ENCODE peak calls at places on chromosome 18, in four cellular contexts. Z, D, J and B are unnamed samples.

GRCh38 chr18:63586431-63586830 is 712 bp upstream of the SERPINB13 start:
- DNase-seq in Z (no peak), D (no peak), J (no peak), B (no peak)

GRCh38 chr18:34492652-34493051 is 217.4 kb upstream of the DTNA start:
- DNase-seq in Z (peak), D (no peak), J (no peak), B (no peak)

GRCh38 chr18:79056827-79057367 is 12.3 kb upstream of the ATP9B start:
- DNase-seq in Z (no peak), D (no peak), J (no peak), B (no peak)

GRCh38 chr18:55573386-55573785 is 14.6 kb downstream of the TCF4 start:
- DNase-seq in Z (no peak), D (no peak), J (no peak), B (peak)

GRCh38 chr18:26746284-26747130 is 119.0 kb downstream of the AQP4 start:
- DNase-seq in Z (peak), D (no peak), J (no peak), B (no peak)

GRCh38 chr18:48164701-48165100 is 234.2 kb upstream of the SMAD2 start:
- DNase-seq in Z (no peak), D (no peak), J (no peak), B (no peak)

GRCh38 chr18:55544028-55544427 is 44.0 kb downstream of the TCF4 start:
- DNase-seq in Z (no peak), D (no peak), J (no peak), B (no peak)

GRCh38 chr18:49168970-49169619 is 218.3 kb upstream of the SMAD7 start:
- DNase-seq in Z (peak), D (no peak), J (peak), B (no peak)

GRCh38 chr18:51110073-51110797 is 80.2 kb downstream of the SMAD4 start:
- DNase-seq in Z (peak), D (peak), J (no peak), B (peak)

GRCh38 chr18:59699750-59700534 is 2.7 kb upstream of the CCBE1 start:
- DNase-seq in Z (no peak), D (no peak), J (no peak), B (no peak)

GRCh38 chr18:41872206-41872605 is 82.8 kb upstream of the PIK3C3 start:
- DNase-seq in Z (no peak), D (no peak), J (no peak), B (no peak)

GRCh38 chr18:54434453-54434852 is 76.7 kb downstream of the C18orf54 start:
- DNase-seq in Z (no peak), D (no peak), J (no peak), B (no peak)

DNA sequence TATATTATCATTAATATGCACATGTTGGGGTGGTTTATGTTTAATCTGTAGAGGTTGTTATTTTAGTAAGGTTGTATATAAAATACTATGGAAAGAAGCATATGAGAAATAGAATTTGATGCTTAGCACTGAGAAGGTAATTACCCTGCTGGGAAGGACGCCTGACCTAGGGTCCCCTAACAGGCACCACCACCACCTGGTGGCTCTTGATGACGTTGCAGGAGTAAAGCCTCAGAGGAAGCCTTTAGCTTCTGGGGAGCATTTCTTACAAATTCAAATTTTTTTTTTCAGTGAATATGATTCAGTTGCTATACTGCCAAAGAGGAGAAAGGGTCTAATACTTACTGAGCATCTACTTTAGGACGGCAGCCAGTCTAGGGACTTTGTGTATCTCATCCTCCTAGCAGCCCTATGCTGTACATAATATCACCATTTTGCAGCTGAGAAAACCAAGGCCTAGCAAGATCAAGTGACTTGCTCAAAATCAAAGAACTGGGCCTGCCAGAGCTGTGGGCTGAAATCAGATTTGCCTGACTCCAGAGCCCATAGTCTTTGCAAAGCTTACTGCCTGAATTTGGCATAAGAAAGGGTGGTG is 78.7 kb upstream of the GAREM1 start:
- DNase-seq in Z (peak), D (peak), J (no peak), B (peak)
- TF ChIP-seq CBFB in Z (no peak), D (no peak), J (no peak), B (no peak)

DNA sequence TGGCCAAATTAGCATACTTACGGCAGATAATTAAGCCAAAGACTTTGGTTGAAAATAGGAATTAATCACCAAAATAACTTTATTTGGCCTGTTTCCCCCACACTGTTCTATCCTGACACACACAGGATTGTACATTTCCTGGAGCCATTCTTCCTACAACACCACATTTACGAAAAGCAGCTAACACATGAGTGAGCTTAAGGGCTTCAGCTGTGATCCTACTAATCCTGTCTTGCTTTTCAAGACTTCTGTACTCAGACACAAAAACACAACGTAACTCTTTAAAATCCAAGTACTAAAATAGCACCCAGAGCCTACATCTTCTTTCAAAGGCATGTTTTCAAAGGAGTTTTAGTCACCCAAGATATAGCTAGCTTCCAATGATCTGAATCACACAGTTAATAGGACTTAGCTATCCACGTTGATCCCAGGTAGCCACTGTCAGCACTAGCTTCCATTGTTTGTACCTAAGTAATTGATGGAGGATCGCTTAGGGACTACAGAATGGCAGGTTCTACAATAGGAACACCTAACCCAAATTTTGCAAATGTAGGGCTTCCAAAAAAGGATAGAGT is 42.8 kb upstream of the TTC39C start:
- DNase-seq in Z (no peak), D (no peak), J (no peak), B (no peak)
- TF ChIP-seq CBFB in Z (no peak), D (no peak), J (no peak), B (no peak)

GRCh38 chr18:22378672-22379282 is 38.9 kb downstream of the CTAGE1 start:
- DNase-seq in Z (peak), D (peak), J (no peak), B (peak)
- TF ChIP-seq CBFB in Z (no peak), D (no peak), J (no peak), B (no peak)

GRCh38 chr18:68940039-68940438 is 142.2 kb downstream of the CCDC102B start:
- DNase-seq in Z (no peak), D (no peak), J (no peak), B (no peak)
- TF ChIP-seq CBFB in Z (no peak), D (no peak), J (no peak), B (no peak)

DNA sequence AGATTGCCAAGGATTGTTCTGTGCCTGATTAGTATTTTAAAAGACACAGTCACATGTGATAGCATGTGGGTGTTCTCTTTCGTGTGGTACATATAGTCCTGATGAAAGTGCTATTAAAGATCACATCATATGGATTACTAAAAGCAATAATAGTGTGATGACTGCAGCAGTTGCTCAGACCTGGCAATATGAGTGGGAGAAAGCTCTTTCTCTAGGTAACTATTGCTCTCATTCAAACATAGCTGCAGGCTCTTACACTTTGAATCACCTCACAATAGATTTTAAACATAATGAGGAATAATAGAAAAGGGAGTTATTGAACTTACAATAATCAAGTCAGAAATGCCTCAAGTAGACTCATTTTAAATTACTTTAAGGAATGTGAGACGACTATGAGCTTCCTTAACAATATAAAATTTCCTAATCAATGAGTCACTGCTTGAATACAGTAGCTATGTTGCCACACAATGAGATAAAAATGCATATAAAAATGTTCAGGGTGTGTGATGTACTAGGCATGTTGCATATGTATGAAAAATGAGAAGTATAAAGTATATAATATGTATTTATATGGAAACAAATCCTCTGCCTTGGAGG is 452.1 kb downstream of the TMX3 start:
- DNase-seq in Z (no peak), D (no peak), J (no peak), B (no peak)
- TF ChIP-seq CBFB in Z (no peak), D (no peak), J (no peak), B (no peak)

GRCh38 chr18:72086421-72086820 is 457.7 kb downstream of the CBLN2 start:
- DNase-seq in Z (peak), D (peak), J (no peak), B (no peak)
- TF ChIP-seq CBFB in Z (no peak), D (no peak), J (no peak), B (no peak)

GRCh38 chr18:9020221-9020620 is 82.3 kb upstream of the NDUFV2 start:
- DNase-seq in Z (no peak), D (no peak), J (no peak), B (no peak)
- TF ChIP-seq CBFB in Z (no peak), D (no peak), J (no peak), B (no peak)

GRCh38 chr18:44729631-44730101 is 49.0 kb downstream of the SETBP1 start:
- DNase-seq in Z (no peak), D (peak), J (no peak), B (no peak)
- TF ChIP-seq CBFB in Z (no peak), D (no peak), J (no peak), B (no peak)

DNA sequence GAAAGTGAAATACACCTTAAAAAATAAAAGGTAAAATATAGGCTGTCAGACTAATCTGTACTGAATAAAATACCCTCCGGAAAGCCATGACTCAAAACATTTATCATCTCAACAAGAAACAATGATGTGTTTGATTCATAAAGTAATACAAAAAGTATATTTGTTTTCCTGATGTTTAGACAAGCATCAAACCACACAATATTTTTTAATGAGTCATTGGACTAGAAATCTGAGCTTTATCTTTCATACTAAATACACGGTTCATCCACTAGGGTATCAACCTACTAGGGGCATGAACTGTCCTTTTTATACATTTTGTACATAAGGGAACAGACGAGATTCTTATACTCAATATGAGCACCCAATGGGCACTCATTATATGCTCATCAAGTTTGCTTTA is 31.3 kb downstream of the CD226 start:
- DNase-seq in Z (no peak), D (no peak), J (no peak), B (no peak)
- TF ChIP-seq CBFB in Z (no peak), D (no peak), J (no peak), B (no peak)

GRCh38 chr18:56727399-56727798 is 76.2 kb downstream of the WDR7 start:
- DNase-seq in Z (no peak), D (no peak), J (no peak), B (no peak)
- TF ChIP-seq CBFB in Z (no peak), D (no peak), J (no peak), B (no peak)